ENCODE peak calls at places on chromosomes 6 and 20, in seven cellular contexts. K is small intestine; H is activated gamma-delta T cell treated with anti-CD3 and anti-CD28 coated beads, Interleukin-2, amount 50 U/mL, for 16 hours; I is T-helper 9 cell; Z is AML-193; B is progenitor cell of endocrine pancreas; Q is occipital lobe. W is an unnamed sample.

GRCh38 chr6:125154184-125155135 is 887 bp downstream of the TPD52L1 start:
- DNase-seq in B (peak; percentile 21), Z (no peak), K (peak; percentile 34), H (no peak), I (no peak), Q (no peak), W (no peak)

GRCh38 chr20:51400051-51400926 is 142.2 kb downstream of the NFATC2 start:
- DNase-seq in Q (no peak), I (peak; percentile 50), K (peak; percentile 61), H (peak; percentile 59), B (no peak), Z (no peak), W (no peak)

GRCh38 chr20:47257771-47258170 is 98.7 kb downstream of the ZMYND8 start:
- DNase-seq in H (no peak), I (no peak), B (no peak), K (no peak), Z (no peak), Q (no peak), W (no peak)

GRCh38 chr6:167153523-167153959 is 4.2 kb downstream of the GPR31 start:
- DNase-seq in K (no peak), Q (peak; percentile 33), Z (no peak), I (no peak), B (no peak), H (no peak), W (no peak)

GRCh38 chr20:6744171-6744570 is 23.3 kb upstream of the BMP2 start:
- DNase-seq in K (no peak), H (no peak), B (no peak), Q (no peak), Z (peak; percentile 5), I (no peak), W (no peak)

GRCh38 chr6:35647400-35647799 is 41.3 kb downstream of the FKBP5 start:
- DNase-seq in Q (no peak), Z (no peak), B (no peak), K (no peak), H (no peak), I (no peak), W (no peak)

GRCh38 chr6:28979679-28980078 is 25.4 kb downstream of the ZNF311 start:
- DNase-seq in Z (no peak), I (no peak), K (no peak), B (no peak), Q (no peak), H (no peak), W (no peak)

GRCh38 chr6:12232821-12233220 is 57.3 kb upstream of the EDN1 start:
- DNase-seq in B (no peak), H (no peak), I (no peak), K (no peak), Q (no peak), Z (no peak), W (no peak)

GRCh38 chr6:84816196-84816745 is 51.9 kb upstream of the TBX18 start:
- DNase-seq in B (no peak), H (no peak), I (no peak), K (no peak), Z (no peak), Q (no peak), W (no peak)

GRCh38 chr6:113854531-113855499 is 2.3 kb upstream of the MARCKS start:
- DNase-seq in B (peak; percentile 67), Q (peak; percentile 75), K (peak; percentile 74), H (no peak), I (no peak), Z (no peak), W (peak; percentile 77)

GRCh38 chr6:130961148-130961547 is 101.9 kb downstream of the EPB41L2 start:
- DNase-seq in I (no peak), B (no peak), Z (no peak), K (no peak), Q (no peak), H (no peak), W (no peak)

GRCh38 chr20:54355631-54356280 is 119.6 kb upstream of the DOK5 start:
- DNase-seq in K (no peak), H (no peak), Z (no peak), Q (no peak), B (no peak), I (no peak), W (no peak)

GRCh38 chr20:49668181-49668877 is 45.3 kb downstream of the B4GALT5 start:
- DNase-seq in I (peak; percentile 67), K (peak; percentile 83), Z (no peak), B (no peak), Q (no peak), H (peak; percentile 75), W (no peak)

GRCh38 chr6:106939208-106939607 is 35.3 kb downstream of the CD24 start:
- DNase-seq in B (no peak), I (no peak), Q (no peak), K (no peak), H (no peak), Z (no peak), W (no peak)